ENCODE peak calls at places on chromosomes 16 and 17, in ten cellular contexts. I, R, D, H, W, J, V, A, T and M are unnamed samples.

GRCh38 chr17:7676533-7676932 is 10.8 kb downstream of the TP53 start:
- DNase-seq in I (no peak), R (no peak), D (peak; percentile 47), H (no peak), W (no peak), J (no peak), V (no peak), A (no peak), T (no peak), M (no peak)

GRCh38 chr16:85515830-85516397 is 97.2 kb upstream of the GSE1 start:
- DNase-seq in I (no peak), R (no peak), D (no peak), H (no peak), W (no peak), J (no peak), V (no peak), A (no peak), T (no peak), M (no peak)

GRCh38 chr17:82923366-82924113 is 83.7 kb upstream of the ZNF750 start:
- DNase-seq in I (no peak), R (no peak), D (no peak), H (no peak), W (no peak), J (no peak), V (no peak), A (no peak), T (no peak), M (no peak)

GRCh38 chr16:54318941-54319340 is 32.4 kb upstream of the IRX3 start:
- DNase-seq in I (no peak), R (no peak), D (peak; percentile 11), H (no peak), W (no peak), J (no peak), V (no peak), A (no peak), T (no peak), M (no peak)

GRCh38 chr17:31511176-31511540 is 119.7 kb downstream of the RAB11FIP4 start:
- DNase-seq in I (no peak), R (peak; percentile 37), D (no peak), H (no peak), W (no peak), J (no peak), V (no peak), A (no peak), T (no peak), M (no peak)

GRCh38 chr16:63050391-63050790 is 1014.2 kb upstream of the CDH8 start:
- DNase-seq in I (no peak), R (no peak), D (no peak), H (no peak), W (no peak), J (no peak), V (no peak), A (no peak), T (no peak), M (no peak)

GRCh38 chr17:9828296-9829059 is 2.8 kb downstream of the GLP2R start:
- DNase-seq in I (no peak), R (no peak), D (peak; percentile 34), H (no peak), W (no peak), J (no peak), V (no peak), A (no peak), T (no peak), M (peak; percentile 47)

GRCh38 chr16:83200005-83200779 is 573.4 kb downstream of the CDH13 start:
- DNase-seq in I (no peak), R (peak; percentile 24), D (peak; percentile 57), H (no peak), W (no peak), J (no peak), V (no peak), A (no peak), T (no peak), M (no peak)

GRCh38 chr16:48918520-48919258 is 308.7 kb upstream of the N4BP1 start:
- DNase-seq in I (no peak), R (no peak), D (no peak), H (no peak), W (no peak), J (no peak), V (no peak), A (no peak), T (no peak), M (peak; percentile 51)

GRCh38 chr17:38579934-38580333 is 25.8 kb downstream of the SRCIN1 start:
- DNase-seq in I (peak; percentile 62), R (no peak), D (peak; percentile 32), H (no peak), W (no peak), J (no peak), V (peak; percentile 45), A (peak; percentile 79), T (no peak), M (no peak)

GRCh38 chr16:2815299-2815771 is 1.7 kb upstream of the PRSS21 start:
- DNase-seq in I (no peak), R (no peak), D (no peak), H (no peak), W (no peak), J (no peak), V (no peak), A (no peak), T (no peak), M (no peak)

GRCh38 chr16:53099318-53100130 is 44.7 kb downstream of the CHD9 start:
- DNase-seq in I (peak; percentile 61), R (peak; percentile 26), D (peak; percentile 93), H (peak; percentile 52), W (peak; percentile 85), J (peak; percentile 94), V (peak; percentile 75), A (peak; percentile 60), T (peak; percentile 97), M (peak; percentile 94)